ENCODE peak calls at places on chromosomes 12 and 14, in seven cellular contexts. Y is HCT116, S is GM12892, E is endothelial cell of umbilical vein, T is esophagus muscularis mucosa, F is stomach, L is K562. Z is an unnamed sample.

GRCh38 chr12:2537868-2538541 is 256.8 kb upstream of the FKBP4 start:
- DNase-seq in Y (no peak), S (no peak), E (no peak), T (no peak), F (no peak), L (no peak), Z (no peak)

GRCh38 chr12:10068634-10069033 is 30.2 kb downstream of the CLEC1A start:
- DNase-seq in Y (no peak), S (no peak), E (peak), T (no peak), F (no peak), L (no peak), Z (no peak)

GRCh38 chr12:117685115-117685926 is 283.5 kb downstream of the KSR2 start:
- DNase-seq in Y (no peak), S (no peak), E (peak), T (no peak), F (no peak), L (peak), Z (no peak)

GRCh38 chr14:70013269-70013873 is 134.2 kb downstream of the SMOC1 start:
- DNase-seq in Y (peak), S (peak), E (peak), T (no peak), F (peak), L (peak), Z (no peak)

GRCh38 chr14:24056800-24057184 is 5.0 kb downstream of the CARMIL3 start:
- DNase-seq in Y (no peak), S (peak), E (no peak), T (no peak), F (no peak), L (no peak), Z (no peak)

GRCh38 chr14:101223147-101223546 is 319.6 kb upstream of the RTL1 start:
- DNase-seq in Y (no peak), S (no peak), E (no peak), T (peak), F (no peak), L (no peak), Z (no peak)

GRCh38 chr12:89414851-89415250 is 62.5 kb upstream of the DUSP6 start:
- DNase-seq in Y (no peak), S (no peak), E (no peak), T (no peak), F (no peak), L (no peak), Z (no peak)

GRCh38 chr12:56839489-56840442 is 76.6 kb downstream of the HSD17B6 start:
- DNase-seq in Y (peak), S (no peak), E (peak), T (peak), F (peak), L (peak), Z (no peak)

GRCh38 chr12:30063435-30063945 is 279.7 kb upstream of the TMTC1 start:
- DNase-seq in Y (no peak), S (no peak), E (no peak), T (no peak), F (no peak), L (no peak), Z (no peak)

GRCh38 chr14:68439741-68440140 is 353.1 kb downstream of the ZFP36L1 start:
- DNase-seq in Y (no peak), S (no peak), E (no peak), T (no peak), F (no peak), L (no peak), Z (no peak)

GRCh38 chr12:12035229-12035628 is 35.5 kb upstream of the BCL2L14 start:
- DNase-seq in Y (no peak), S (no peak), E (no peak), T (no peak), F (no peak), L (no peak), Z (no peak)

GRCh38 chr12:14774074-14774943 is 29.0 kb downstream of the WBP11 start:
- DNase-seq in Y (peak), S (peak), E (peak), T (peak), F (peak), L (no peak), Z (peak)
- TF ChIP-seq POLR2AphosphoS5 in Y (peak), S (peak), E (peak), T (peak), F (peak), L (no peak), Z (peak)

DNA sequence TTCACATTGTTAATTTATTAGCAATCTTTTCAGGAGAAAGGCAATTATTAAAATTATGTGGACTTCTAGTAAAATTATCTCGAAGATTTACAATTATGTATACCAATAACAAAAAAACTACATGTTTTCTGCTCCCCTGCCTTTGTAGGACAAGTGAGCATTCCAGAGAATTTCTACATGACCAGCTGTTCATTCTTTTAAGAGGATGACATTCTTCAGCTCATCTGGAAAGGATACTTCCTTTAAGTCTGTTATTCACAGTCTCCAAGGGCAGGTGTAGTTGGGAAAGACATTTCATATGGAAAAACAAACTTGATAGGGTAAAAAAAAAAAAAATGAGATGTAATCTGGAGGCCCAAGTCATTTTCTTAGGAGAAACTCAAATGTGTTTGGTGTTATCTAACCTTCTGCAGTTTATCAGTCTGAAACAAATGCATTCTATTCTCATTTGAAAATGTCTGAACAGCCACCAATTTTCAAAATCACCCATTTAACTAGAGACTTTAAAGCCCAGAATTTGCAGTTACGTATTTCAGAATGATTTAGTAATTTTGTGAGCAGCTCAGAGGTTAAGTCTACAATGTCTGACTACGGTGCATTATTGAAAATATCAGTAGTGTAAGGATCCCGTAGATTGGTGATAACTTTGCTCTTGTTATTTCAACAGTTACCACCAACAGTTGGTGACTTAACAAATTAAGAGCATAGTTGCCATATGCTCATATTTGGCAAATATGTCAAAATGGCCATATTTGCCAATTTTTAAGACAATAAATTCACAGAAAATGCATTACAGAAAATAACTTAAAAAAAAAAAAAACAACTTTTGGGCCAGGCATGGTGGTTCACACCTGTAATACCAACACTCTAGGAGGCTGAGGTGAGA is 1.8 kb upstream of the PHLDA1 start:
- DNase-seq in Y (no peak), S (no peak), E (peak), T (no peak), F (no peak), L (no peak), Z (no peak)
- TF ChIP-seq POLR2AphosphoS5 in Y (no peak), S (no peak), E (no peak), T (no peak), F (no peak), L (no peak), Z (no peak)

GRCh38 chr12:126727218-126727601 is 1539.8 kb upstream of the TMEM132C start:
- DNase-seq in Y (no peak), S (no peak), E (no peak), T (no peak), F (no peak), L (no peak), Z (no peak)

GRCh38 chr12:126726481-126727217 is 1540.3 kb upstream of the TMEM132C start:
- DNase-seq in Y (no peak), S (no peak), E (no peak), T (no peak), F (no peak), L (no peak), Z (no peak)

GRCh38 chr12:126727656-126728055 is 1539.3 kb upstream of the TMEM132C start:
- DNase-seq in Y (no peak), S (no peak), E (no peak), T (no peak), F (no peak), L (no peak), Z (no peak)
- TF ChIP-seq POLR2AphosphoS5 in Y (no peak), S (no peak), E (no peak), T (no peak), F (no peak), L (no peak), Z (no peak)

GRCh38 chr12:93183940-93184663 is 193.6 kb upstream of the NUDT4 start:
- DNase-seq in Y (no peak), S (peak), E (no peak), T (peak), F (no peak), L (no peak), Z (no peak)

GRCh38 chr12:93178154-93178878 is 199.4 kb upstream of the NUDT4 start:
- DNase-seq in Y (no peak), S (no peak), E (peak), T (no peak), F (no peak), L (no peak), Z (no peak)

GRCh38 chr12:93179792-93180191 is 197.9 kb upstream of the NUDT4 start:
- DNase-seq in Y (no peak), S (no peak), E (no peak), T (no peak), F (no peak), L (no peak), Z (no peak)

GRCh38 chr12:93180566-93180965 is 197.2 kb upstream of the NUDT4 start:
- DNase-seq in Y (no peak), S (no peak), E (no peak), T (no peak), F (no peak), L (no peak), Z (no peak)

DNA sequence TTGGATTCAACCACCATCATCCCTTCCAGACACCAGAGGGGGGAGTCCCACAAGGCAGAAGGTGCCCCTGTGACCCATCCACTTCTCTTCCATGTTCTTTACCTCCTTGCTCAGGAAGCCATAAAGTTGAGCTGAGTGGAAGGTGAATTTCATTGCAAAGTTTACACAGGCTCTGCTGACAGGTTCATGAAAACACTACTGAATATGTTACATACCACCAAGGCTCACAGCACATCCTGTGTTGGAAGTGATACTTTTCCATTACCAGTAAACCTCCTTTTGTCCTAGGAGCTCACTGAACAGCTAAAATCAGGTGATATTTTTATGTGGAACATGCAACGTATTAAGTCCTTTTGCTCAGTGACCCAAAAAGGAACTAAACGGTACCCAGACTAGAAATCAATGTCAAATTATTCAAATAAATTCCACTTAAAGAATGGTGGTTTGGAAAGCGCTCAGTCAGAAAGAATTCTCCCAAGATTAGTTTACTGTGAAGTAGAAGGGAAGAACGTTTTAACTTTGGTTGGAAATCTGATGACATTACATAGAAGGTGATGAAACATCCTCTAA is 196.2 kb upstream of the NUDT4 start:
- DNase-seq in Y (no peak), S (no peak), E (peak), T (no peak), F (no peak), L (no peak), Z (no peak)
- TF ChIP-seq POLR2AphosphoS5 in Y (no peak), S (no peak), E (no peak), T (peak), F (no peak), L (no peak), Z (no peak)

GRCh38 chr12:131428086-131428685 is 282.7 kb upstream of the SFSWAP start:
- DNase-seq in Y (no peak), S (no peak), E (no peak), T (no peak), F (peak), L (no peak), Z (no peak)

GRCh38 chr12:131434208-131435125 is 276.4 kb upstream of the SFSWAP start:
- DNase-seq in Y (no peak), S (no peak), E (no peak), T (no peak), F (peak), L (peak), Z (peak)

GRCh38 chr12:131432532-131433260 is 278.2 kb upstream of the SFSWAP start:
- DNase-seq in Y (no peak), S (peak), E (no peak), T (no peak), F (peak), L (no peak), Z (no peak)

GRCh38 chr12:131425468-131425867 is 285.4 kb upstream of the SFSWAP start:
- DNase-seq in Y (no peak), S (no peak), E (no peak), T (no peak), F (no peak), L (no peak), Z (no peak)

GRCh38 chr12:131430158-131430772 is 280.6 kb upstream of the SFSWAP start:
- DNase-seq in Y (no peak), S (no peak), E (no peak), T (no peak), F (peak), L (no peak), Z (no peak)
- TF ChIP-seq POLR2AphosphoS5 in Y (no peak), S (no peak), E (no peak), T (no peak), F (no peak), L (no peak), Z (no peak)

GRCh38 chr14:73741386-73741875 is 27.2 kb upstream of the PNMA1 start:
- DNase-seq in Y (no peak), S (peak), E (peak), T (no peak), F (peak), L (peak), Z (no peak)

GRCh38 chr14:73743431-73743931 is 29.3 kb upstream of the PNMA1 start:
- DNase-seq in Y (no peak), S (peak), E (peak), T (no peak), F (no peak), L (no peak), Z (no peak)

GRCh38 chr14:73744175-73744867 is 30.1 kb upstream of the PNMA1 start:
- DNase-seq in Y (no peak), S (no peak), E (no peak), T (no peak), F (no peak), L (no peak), Z (no peak)

GRCh38 chr14:73741876-73742519 is 27.8 kb upstream of the PNMA1 start:
- DNase-seq in Y (no peak), S (no peak), E (peak), T (no peak), F (no peak), L (peak), Z (no peak)

DNA sequence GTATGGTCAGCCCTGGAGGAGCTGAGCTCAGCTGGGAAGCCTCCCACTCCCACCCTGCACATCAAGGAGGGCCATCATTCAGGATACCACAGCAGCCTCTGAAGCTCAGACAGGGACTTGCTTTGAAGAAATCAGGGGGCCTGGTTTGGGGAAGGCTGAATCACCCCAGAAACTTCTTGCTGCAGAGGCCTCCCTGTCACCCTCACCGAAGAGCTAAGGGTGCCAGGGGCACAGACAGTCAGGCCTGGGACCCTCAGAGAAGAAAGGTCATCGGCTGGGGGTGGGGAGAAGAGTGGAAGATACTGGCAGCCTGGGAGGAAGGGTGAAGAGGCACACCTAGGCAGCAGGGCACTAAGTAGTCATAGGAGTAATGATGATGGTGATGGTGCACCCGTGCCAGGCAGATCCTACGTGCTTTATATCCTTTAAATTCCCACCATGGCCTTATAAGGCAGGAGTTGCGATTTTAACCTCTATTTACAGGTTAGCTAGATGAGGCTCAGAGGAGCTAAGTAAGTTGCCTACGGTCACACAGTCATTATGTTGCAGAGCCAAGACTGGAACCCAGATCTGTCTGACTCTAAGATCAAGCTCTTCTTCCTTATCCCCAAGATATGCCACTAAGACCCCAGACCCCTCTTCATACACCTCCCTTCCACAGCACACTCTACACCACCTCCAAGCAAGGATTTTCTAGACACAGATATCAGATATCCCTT is 28.5 kb upstream of the PNMA1 start:
- DNase-seq in Y (no peak), S (no peak), E (no peak), T (no peak), F (no peak), L (no peak), Z (no peak)
- TF ChIP-seq POLR2AphosphoS5 in Y (no peak), S (no peak), E (no peak), T (no peak), F (no peak), L (no peak), Z (no peak)

DNA sequence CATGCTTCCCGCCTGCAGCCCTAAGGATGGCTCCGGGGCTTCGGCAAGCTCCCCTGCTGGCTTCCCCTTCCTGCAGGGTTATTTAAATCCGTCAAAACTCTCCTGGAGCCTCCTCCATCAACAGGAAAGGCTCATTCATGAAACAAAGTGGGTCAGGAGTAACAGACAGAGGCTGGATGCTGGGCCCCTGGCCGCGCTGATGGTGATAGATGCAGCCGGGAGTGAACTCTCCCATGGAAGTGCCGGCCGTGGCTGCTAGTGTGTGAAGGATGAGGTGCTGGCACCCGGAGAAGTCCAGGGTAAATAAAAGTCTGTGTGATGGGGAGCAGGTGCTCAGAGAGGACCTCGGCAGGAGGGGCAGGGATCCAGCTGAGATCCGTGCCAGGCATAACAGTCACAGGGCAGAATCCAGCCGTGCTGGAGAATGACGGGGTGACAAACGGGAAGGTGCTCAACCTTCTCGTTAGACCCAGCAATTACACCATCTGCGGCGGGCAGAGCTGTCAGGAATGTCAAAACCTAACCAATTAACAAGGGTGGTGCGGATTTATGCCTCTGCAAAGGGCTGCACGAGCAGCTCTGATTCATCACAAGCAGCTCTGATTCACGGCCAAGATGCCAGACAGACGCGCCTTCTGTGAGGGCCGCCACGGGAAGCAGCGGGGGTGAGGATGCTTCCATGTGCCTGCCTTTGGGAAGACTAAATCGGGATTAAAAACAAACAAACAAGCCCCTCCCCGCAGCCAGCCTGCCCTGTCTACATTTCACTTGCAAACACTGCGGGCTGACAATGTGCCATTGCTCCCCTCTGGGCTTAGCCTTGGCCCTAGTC is 55.6 kb downstream of the SYNE3 start:
- DNase-seq in Y (peak), S (no peak), E (peak), T (peak), F (no peak), L (no peak), Z (no peak)
- TF ChIP-seq POLR2AphosphoS5 in Y (no peak), S (no peak), E (no peak), T (peak), F (peak), L (no peak), Z (no peak)

DNA sequence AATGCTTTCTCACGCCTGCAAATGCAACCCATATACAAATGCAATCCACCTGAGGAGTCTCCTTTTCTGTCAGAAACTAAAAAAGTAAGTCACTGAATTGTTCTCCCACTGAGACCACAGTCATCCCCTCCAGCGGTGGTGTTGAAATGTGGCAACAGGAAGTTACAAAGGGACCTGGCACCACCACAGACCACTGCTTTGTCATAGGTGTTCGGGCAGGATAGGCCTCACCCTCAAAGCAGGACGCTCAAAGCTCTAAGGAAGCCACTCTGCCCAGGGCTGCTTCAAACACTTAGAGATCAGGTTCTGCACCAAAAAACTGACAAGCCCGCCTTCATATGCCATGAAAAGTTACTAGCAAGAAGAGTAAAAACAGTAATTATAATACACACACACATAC is 11.3 kb downstream of the PHLDA1 start:
- DNase-seq in Y (peak), S (no peak), E (no peak), T (no peak), F (peak), L (no peak), Z (peak)
- TF ChIP-seq POLR2AphosphoS5 in Y (no peak), S (no peak), E (no peak), T (no peak), F (no peak), L (no peak), Z (no peak)

DNA sequence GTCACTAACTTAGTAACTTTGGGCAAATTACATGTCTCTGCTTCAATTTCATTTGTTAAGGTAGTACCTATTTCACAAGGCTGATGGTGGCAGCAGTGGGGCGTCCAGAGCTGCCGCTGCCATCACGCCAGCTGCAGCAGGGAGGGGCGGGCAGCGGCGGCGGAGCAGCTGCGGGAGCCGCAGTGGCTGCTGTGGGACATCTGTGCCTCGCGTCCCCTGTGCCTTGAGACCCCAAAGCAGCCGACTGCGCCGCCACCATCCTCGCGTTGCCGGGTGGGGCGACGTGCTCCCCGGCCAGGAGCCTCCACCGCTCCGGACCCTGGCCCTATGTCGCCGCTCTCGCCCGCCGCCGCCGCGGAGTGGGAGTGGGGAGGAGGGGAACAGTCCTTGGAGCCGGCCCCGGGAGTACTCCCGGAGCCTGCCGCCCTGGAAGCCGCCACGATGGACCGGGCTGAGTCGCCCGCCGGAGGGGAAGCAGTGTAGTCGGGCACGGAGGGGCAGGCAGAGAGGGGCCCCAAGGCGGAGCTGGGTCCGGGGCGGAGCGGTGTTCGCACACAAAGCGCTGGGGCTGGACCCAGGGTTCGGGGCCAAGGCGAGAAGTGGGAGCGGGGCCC is 51.4 kb downstream of the A2M start:
- DNase-seq in Y (peak), S (peak), E (peak), T (no peak), F (peak), L (no peak), Z (peak)
- TF ChIP-seq POLR2AphosphoS5 in Y (peak), S (no peak), E (no peak), T (peak), F (no peak), L (no peak), Z (no peak)

GRCh38 chr12:52126605-52127578 is 47.4 kb downstream of the SMIM41 start:
- DNase-seq in Y (no peak), S (no peak), E (peak), T (peak), F (peak), L (no peak), Z (peak)
- TF ChIP-seq POLR2AphosphoS5 in Y (no peak), S (no peak), E (no peak), T (peak), F (peak), L (no peak), Z (no peak)